ENCODE peak calls at places on chromosome 14, in seven cellular contexts. H is GM12864; B is GM12865; E is CD4-positive, CD25-positive, alpha-beta regulatory T cell; D is endodermal cell; W is mammary epithelial cell; P is CD8-positive, alpha-beta memory T cell. Q is an unnamed sample.

GRCh38 chr14:88630565-88630964 is 67.7 kb downstream of the ZC3H14 start:
- DNase-seq in H (peak; percentile 7), B (peak; percentile 44), E (no peak), D (no peak), W (peak; percentile 47), P (no peak), Q (no peak)

GRCh38 chr14:36518586-36519430 is 1.2 kb downstream of the NKX2-1 start:
- DNase-seq in H (no peak), B (no peak), E (no peak), D (peak; percentile 76), W (no peak), P (no peak), Q (no peak)

GRCh38 chr14:41986726-41987125 is 380.1 kb downstream of the LRFN5 start:
- DNase-seq in H (no peak), B (no peak), E (no peak), D (no peak), W (peak; percentile 28), P (no peak), Q (no peak)

GRCh38 chr14:96363751-96364336 is 518 bp downstream of the GSKIP start:
- DNase-seq in H (peak; percentile 37), B (peak; percentile 67), E (peak; percentile 67), D (peak; percentile 81), W (peak; percentile 63), P (peak; percentile 22), Q (peak; percentile 24)

GRCh38 chr14:61569783-61570182 is 125.5 kb upstream of the HIF1A start:
- DNase-seq in H (no peak), B (no peak), E (peak; percentile 33), D (peak; percentile 17), W (peak; percentile 95), P (no peak), Q (no peak)

GRCh38 chr14:81991998-81992397 is 458.3 kb upstream of the SEL1L start:
- DNase-seq in H (no peak), B (no peak), E (no peak), D (no peak), W (no peak), P (no peak), Q (no peak)

GRCh38 chr14:95943699-95944098 is 67.1 kb downstream of the TUNAR start:
- DNase-seq in H (no peak), B (no peak), E (no peak), D (no peak), W (no peak), P (no peak), Q (no peak)

GRCh38 chr14:68654471-68654941 is 138.4 kb downstream of the ZFP36L1 start:
- DNase-seq in H (no peak), B (no peak), E (no peak), D (peak; percentile 22), W (no peak), P (no peak), Q (no peak)

GRCh38 chr14:51962678-51963077 is 26.7 kb upstream of the RTRAF start:
- DNase-seq in H (no peak), B (no peak), E (no peak), D (no peak), W (no peak), P (no peak), Q (no peak)

GRCh38 chr14:30131698-30132097 is 204.1 kb upstream of the PRKD1 start:
- DNase-seq in H (no peak), B (no peak), E (no peak), D (peak; percentile 53), W (no peak), P (no peak), Q (no peak)

GRCh38 chr14:105257464-105257863 is 9.1 kb downstream of the BTBD6 start:
- DNase-seq in H (no peak), B (no peak), E (peak; percentile 34), D (no peak), W (no peak), P (no peak), Q (no peak)

GRCh38 chr14:83816755-83817154 is 1713.2 kb upstream of the FLRT2 start:
- DNase-seq in H (no peak), B (no peak), E (no peak), D (no peak), W (no peak), P (no peak), Q (no peak)

GRCh38 chr14:104369208-104369607 is 210.4 kb upstream of the C14orf180 start:
- DNase-seq in H (no peak), B (no peak), E (no peak), D (no peak), W (no peak), P (no peak), Q (no peak)

GRCh38 chr14:55535521-55536207 is 44.3 kb upstream of the KTN1 start:
- DNase-seq in H (no peak), B (no peak), E (no peak), D (no peak), W (peak; percentile 71), P (no peak), Q (no peak)

GRCh38 chr14:22276913-22277816 is 311.9 kb downstream of the DAD1 start:
- DNase-seq in H (no peak), B (peak; percentile 17), E (no peak), D (no peak), W (no peak), P (no peak), Q (no peak)

GRCh38 chr14:95157987-95158712 is 821 bp upstream of the DICER1 start:
- DNase-seq in H (peak; percentile 36), B (peak; percentile 71), E (peak; percentile 44), D (no peak), W (no peak), P (no peak), Q (no peak)

GRCh38 chr14:90535556-90535930 is 138.7 kb downstream of the CALM1 start:
- DNase-seq in H (no peak), B (no peak), E (no peak), D (no peak), W (no peak), P (no peak), Q (no peak)

GRCh38 chr14:76929927-76930326 is 98.6 kb downstream of the IRF2BPL start:
- DNase-seq in H (no peak), B (peak; percentile 50), E (peak; percentile 87), D (peak; percentile 73), W (peak; percentile 59), P (peak; percentile 32), Q (no peak)

GRCh38 chr14:100035700-100036099 is 29.5 kb upstream of the EVL start:
- DNase-seq in H (no peak), B (no peak), E (no peak), D (peak; percentile 53), W (no peak), P (no peak), Q (no peak)

GRCh38 chr14:91098591-91098990 is 15.3 kb upstream of the DGLUCY start:
- DNase-seq in H (no peak), B (no peak), E (no peak), D (no peak), W (peak; percentile 53), P (no peak), Q (no peak)

GRCh38 chr14:104827173-104828055 is 26.5 kb downstream of the ZBTB42 start:
- DNase-seq in H (no peak), B (peak; percentile 37), E (peak; percentile 60), D (peak; percentile 97), W (peak; percentile 20), P (peak; percentile 24), Q (peak; percentile 84)

GRCh38 chr14:74493343-74494261 is at the start of gene ISCA2:
- DNase-seq in H (peak; percentile 97), B (peak; percentile 99), E (peak; percentile 99), D (peak; percentile 100), W (peak; percentile 99), P (peak; percentile 100), Q (peak; percentile 100)

GRCh38 chr14:51319181-51319597 is 79.1 kb downstream of the TMX1 start:
- DNase-seq in H (no peak), B (no peak), E (no peak), D (no peak), W (no peak), P (no peak), Q (no peak)

DNA sequence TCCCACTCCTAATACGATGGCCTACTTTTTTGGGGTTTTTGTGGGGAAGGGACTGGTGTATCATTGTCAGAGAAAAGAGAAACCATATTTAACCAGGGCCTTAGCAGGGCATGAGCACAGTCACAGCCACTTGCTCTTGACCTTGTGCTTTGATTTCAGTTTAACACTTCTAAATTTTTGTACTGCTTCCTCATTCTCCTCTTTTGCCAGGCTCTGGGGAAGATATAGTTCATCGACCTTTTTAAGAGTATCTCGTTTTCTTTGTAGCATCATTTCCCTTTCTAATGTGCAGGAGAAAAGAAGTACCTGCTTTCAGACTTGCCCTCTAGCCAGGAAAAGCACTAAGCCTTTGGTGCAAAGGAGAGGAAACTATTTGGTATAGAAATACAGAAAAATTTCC is 2.2 kb downstream of the ZBTB1 start:
- DNase-seq in H (no peak), B (peak; percentile 45), E (no peak), D (no peak), W (no peak), P (no peak), Q (no peak)
- H3K4me3 ChIP-seq in H (peak overlapping the region; percentile 70), B (peak overlapping the region; percentile 81), E (peak overlapping the region; percentile 86), D (peak overlapping the region; percentile 93), W (peak overlapping the region; percentile 21), P (peak overlapping the region; percentile 77), Q (peak overlapping the region; percentile 31)

GRCh38 chr14:24216345-24216699 is 456 bp upstream of the MDP1 start:
- DNase-seq in H (no peak), B (no peak), E (no peak), D (no peak), W (no peak), P (no peak), Q (no peak)
- H3K4me3 ChIP-seq in H (peak overlapping the region; percentile 81), B (no peak overlapping the region), E (peak overlapping the region; percentile 92), D (no peak overlapping the region), W (no peak overlapping the region), P (peak overlapping the region; percentile 94), Q (peak overlapping the region; percentile 91)

GRCh38 chr14:53967606-53968005 is 11.0 kb upstream of the BMP4 start:
- DNase-seq in H (no peak), B (no peak), E (no peak), D (no peak), W (no peak), P (no peak), Q (no peak)

GRCh38 chr14:53963491-53964227 is 7.0 kb upstream of the BMP4 start:
- DNase-seq in H (no peak), B (no peak), E (no peak), D (peak; percentile 78), W (no peak), P (no peak), Q (no peak)

GRCh38 chr14:53957739-53958138 is 1.1 kb upstream of the BMP4 start:
- DNase-seq in H (no peak), B (no peak), E (no peak), D (no peak), W (no peak), P (no peak), Q (no peak)

GRCh38 chr14:53964249-53964648 is 7.6 kb upstream of the BMP4 start:
- DNase-seq in H (no peak), B (no peak), E (no peak), D (no peak), W (no peak), P (no peak), Q (no peak)

GRCh38 chr14:53962954-53963490 is 6.4 kb upstream of the BMP4 start:
- DNase-seq in H (no peak), B (no peak), E (no peak), D (no peak), W (no peak), P (no peak), Q (no peak)
- H3K4me3 ChIP-seq in H (no peak overlapping the region), B (no peak overlapping the region), E (no peak overlapping the region), D (no peak overlapping the region), W (peak overlapping the region; percentile 23), P (no peak overlapping the region), Q (no peak overlapping the region)

DNA sequence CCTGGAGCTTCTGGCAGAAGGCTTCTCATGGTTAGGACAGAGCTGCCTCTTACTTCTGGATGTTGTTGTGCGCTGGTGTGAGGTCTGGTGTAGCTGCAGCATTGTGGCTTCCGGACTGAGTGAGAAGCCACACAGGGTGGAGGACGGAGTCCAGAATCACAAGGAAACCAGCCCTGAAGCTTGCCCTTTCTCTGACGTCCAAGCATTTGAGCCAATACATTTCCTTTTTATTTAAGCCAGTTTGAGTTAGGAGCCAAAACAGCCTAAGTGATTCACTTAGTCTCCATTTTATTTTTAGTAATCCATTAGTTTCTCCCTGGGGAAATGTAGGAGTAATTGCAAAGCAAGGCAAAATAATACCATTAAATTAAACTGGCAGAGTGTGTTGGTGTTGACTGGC is 402.4 kb upstream of the RGS6 start:
- DNase-seq in H (no peak), B (no peak), E (no peak), D (no peak), W (no peak), P (no peak), Q (peak; percentile 66)
- H3K4me3 ChIP-seq in H (no peak overlapping the region), B (no peak overlapping the region), E (no peak overlapping the region), D (no peak overlapping the region), W (no peak overlapping the region), P (no peak overlapping the region), Q (peak overlapping the region; percentile 10)

Q was measured in BE2C.